ENCODE peak calls at places on chromosomes 4 and X, in ten cellular contexts. W is K562, D is fibroblast of lung, C is OCI-LY7, A is GM12878, R is hepatocyte, P is IMR-90, X is endothelial cell of umbilical vein, E is neural progenitor cell, Y is mesendoderm. H is an unnamed sample.

GRCh38 chrX:77894921-77895886 is at the start of gene MAGT1:
- DNase-seq in W (peak), D (peak), C (peak), A (peak), R (peak), P (peak), X (peak), E (peak), Y (peak), H (peak)

GRCh38 chr4:42610941-42611340 is 46.0 kb downstream of the ATP8A1 start:
- DNase-seq in W (no peak), D (no peak), C (no peak), A (no peak), R (no peak), P (no peak), X (no peak), E (no peak), Y (peak), H (no peak)

GRCh38 chr4:69524708-69525107 is 29.0 kb upstream of the UGT2B4 start:
- DNase-seq in W (no peak), D (peak), C (no peak), A (no peak), R (no peak), P (no peak), X (no peak), E (peak), Y (peak), H (peak)

GRCh38 chr4:138406881-138407280 is 164.7 kb upstream of the SLC7A11 start:
- DNase-seq in W (no peak), D (peak), C (no peak), A (no peak), R (no peak), P (peak), X (no peak), E (no peak), Y (no peak), H (peak)

GRCh38 chrX:74371823-74372222 is 49.5 kb upstream of the SLC16A2 start:
- DNase-seq in W (no peak), D (peak), C (no peak), A (no peak), R (no peak), P (no peak), X (no peak), E (no peak), Y (no peak), H (no peak)

GRCh38 chr4:56668267-56668666 is 12.8 kb downstream of the HOPX start:
- DNase-seq in W (no peak), D (no peak), C (peak), A (no peak), R (no peak), P (no peak), X (no peak), E (peak), Y (peak), H (no peak)

GRCh38 chr4:93317571-93317970 is 511.0 kb upstream of the ATOH1 start:
- DNase-seq in W (no peak), D (no peak), C (no peak), A (no peak), R (no peak), P (no peak), X (peak), E (no peak), Y (no peak), H (no peak)

GRCh38 chr4:128452415-128452814 is 164.8 kb upstream of the PGRMC2 start:
- DNase-seq in W (no peak), D (no peak), C (no peak), A (no peak), R (no peak), P (no peak), X (no peak), E (no peak), Y (no peak), H (no peak)

GRCh38 chr4:54626113-54626512 is 31.6 kb upstream of the KIT start:
- DNase-seq in W (no peak), D (no peak), C (no peak), A (no peak), R (no peak), P (no peak), X (no peak), E (no peak), Y (no peak), H (no peak)

GRCh38 chrX:103941201-103941975 is 21.0 kb upstream of the TMSB15B start:
- DNase-seq in W (peak), D (peak), C (peak), A (no peak), R (peak), P (peak), X (peak), E (peak), Y (peak), H (peak)

GRCh38 chrX:78513996-78514745 is 145.0 kb downstream of the RTL3 start:
- DNase-seq in W (no peak), D (peak), C (no peak), A (no peak), R (no peak), P (no peak), X (no peak), E (peak), Y (no peak), H (no peak)

GRCh38 chrX:153651540-153652079 is 4.6 kb downstream of the DUSP9 start:
- DNase-seq in W (no peak), D (no peak), C (peak), A (no peak), R (no peak), P (no peak), X (no peak), E (no peak), Y (peak), H (no peak)

GRCh38 chr4:109589119-109589518 is 29.1 kb downstream of the MCUB start:
- DNase-seq in W (no peak), D (no peak), C (peak), A (no peak), R (peak), P (peak), X (no peak), E (no peak), Y (peak), H (no peak)

GRCh38 chr4:54231419-54232150 is 2.5 kb downstream of the PDGFRA start:
- DNase-seq in W (no peak), D (peak), C (no peak), A (no peak), R (peak), P (peak), X (no peak), E (peak), Y (peak), H (peak)

GRCh38 chr4:40550900-40551546 is 78.6 kb downstream of the RBM47 start:
- DNase-seq in W (no peak), D (peak), C (peak), A (peak), R (peak), P (peak), X (peak), E (peak), Y (peak), H (peak)

GRCh38 chrX:39165185-39165584 is 363.9 kb downstream of the MID1IP1 start:
- DNase-seq in W (no peak), D (no peak), C (no peak), A (no peak), R (no peak), P (no peak), X (no peak), E (no peak), Y (no peak), H (no peak)

GRCh38 chr4:185033950-185034349 is 15.7 kb downstream of the HELT start:
- DNase-seq in W (no peak), D (no peak), C (no peak), A (peak), R (no peak), P (no peak), X (no peak), E (no peak), Y (no peak), H (no peak)

GRCh38 chr4:19486400-19486799 is 765.3 kb upstream of the SLIT2 start:
- DNase-seq in W (no peak), D (no peak), C (peak), A (no peak), R (no peak), P (no peak), X (peak), E (peak), Y (no peak), H (no peak)

GRCh38 chr4:21117771-21118170 is 417.5 kb downstream of the PACRGL start:
- DNase-seq in W (no peak), D (peak), C (no peak), A (no peak), R (no peak), P (no peak), X (no peak), E (no peak), Y (no peak), H (peak)

GRCh38 chr4:189200346-189200745 is 740.3 kb upstream of the FRG1 start:
- DNase-seq in W (no peak), D (no peak), C (no peak), A (no peak), R (no peak), P (no peak), X (no peak), E (no peak), Y (no peak), H (no peak)

GRCh38 chr4:3848323-3848722 is 82.1 kb downstream of the ADRA2C start:
- DNase-seq in W (no peak), D (no peak), C (no peak), A (no peak), R (no peak), P (no peak), X (no peak), E (no peak), Y (no peak), H (no peak)

GRCh38 chr4:159768011-159768410 is 665.1 kb downstream of the RAPGEF2 start:
- DNase-seq in W (no peak), D (peak), C (no peak), A (no peak), R (no peak), P (no peak), X (no peak), E (no peak), Y (no peak), H (peak)

GRCh38 chr4:64895031-64895430 is 485.8 kb upstream of the TECRL start:
- DNase-seq in W (no peak), D (no peak), C (no peak), A (no peak), R (no peak), P (no peak), X (no peak), E (no peak), Y (no peak), H (no peak)

GRCh38 chr4:147638365-147638764 is 21.2 kb downstream of the TMEM184C start:
- DNase-seq in W (no peak), D (no peak), C (no peak), A (no peak), R (no peak), P (no peak), X (no peak), E (no peak), Y (no peak), H (no peak)

GRCh38 chrX:41333744-41333993 is 293 bp upstream of the DDX3X start:
- DNase-seq in W (no peak), D (peak), C (peak), A (peak), R (peak), P (peak), X (no peak), E (peak), Y (peak), H (peak)

GRCh38 chr4:137530176-137530575 is 2.1 kb downstream of the PCDH18 start:
- DNase-seq in W (no peak), D (peak), C (no peak), A (no peak), R (no peak), P (peak), X (no peak), E (no peak), Y (no peak), H (peak)

GRCh38 chr4:73069338-73070071 is at the start of gene COX18:
- DNase-seq in W (peak), D (peak), C (peak), A (peak), R (peak), P (peak), X (peak), E (peak), Y (peak), H (peak)

GRCh38 chr4:145178740-145179139 is 1.6 kb downstream of the OTUD4 start:
- DNase-seq in W (no peak), D (no peak), C (peak), A (no peak), R (no peak), P (no peak), X (no peak), E (no peak), Y (no peak), H (peak)

GRCh38 chrX:53266175-53266574 is 15.2 kb downstream of the IQSEC2 start:
- DNase-seq in W (no peak), D (no peak), C (no peak), A (no peak), R (no peak), P (no peak), X (no peak), E (no peak), Y (no peak), H (no peak)

GRCh38 chr4:41645716-41646115 is 102.8 kb downstream of the PHOX2B start:
- DNase-seq in W (no peak), D (no peak), C (no peak), A (no peak), R (no peak), P (no peak), X (no peak), E (no peak), Y (no peak), H (no peak)

GRCh38 chr4:123856689-123857545 is 460.3 kb downstream of the SPRY1 start:
- DNase-seq in W (no peak), D (peak), C (no peak), A (no peak), R (peak), P (peak), X (peak), E (peak), Y (peak), H (peak)

GRCh38 chrX:107448625-107449468 is 605 bp upstream of the FRMPD3 start:
- DNase-seq in W (no peak), D (peak), C (peak), A (no peak), R (peak), P (no peak), X (no peak), E (peak), Y (peak), H (no peak)

GRCh38 chr4:173247316-173247715 is 78.7 kb downstream of the GALNT7 start:
- DNase-seq in W (no peak), D (no peak), C (no peak), A (no peak), R (no peak), P (no peak), X (no peak), E (no peak), Y (no peak), H (no peak)
- H3K27ac ChIP-seq in W (no peak), D (no peak), C (peak), A (no peak), R (no peak), P (no peak), X (no peak), E (no peak), Y (no peak), H (no peak)

GRCh38 chr4:86608757-86609375 is 14.8 kb downstream of the PTPN13 start:
- DNase-seq in W (no peak), D (no peak), C (no peak), A (no peak), R (no peak), P (peak), X (no peak), E (no peak), Y (no peak), H (no peak)

GRCh38 chr4:86600007-86600653 is 6.0 kb downstream of the PTPN13 start:
- DNase-seq in W (no peak), D (no peak), C (no peak), A (no peak), R (no peak), P (no peak), X (no peak), E (no peak), Y (no peak), H (no peak)

GRCh38 chr4:86606809-86607208 is 12.7 kb downstream of the PTPN13 start:
- DNase-seq in W (no peak), D (no peak), C (no peak), A (no peak), R (no peak), P (no peak), X (no peak), E (no peak), Y (no peak), H (no peak)

GRCh38 chr4:86603486-86603885 is 9.4 kb downstream of the PTPN13 start:
- DNase-seq in W (no peak), D (no peak), C (no peak), A (no peak), R (no peak), P (no peak), X (no peak), E (no peak), Y (no peak), H (no peak)
- H3K4me2 ChIP-seq in W (no peak), D (no peak), C (no peak), A (no peak), R (no peak), P (no peak), X (no peak), E (no peak), Y (no peak), H (no peak)

GRCh38 chrX:117972681-117973080 is 143.9 kb downstream of the KLHL13 start:
- DNase-seq in W (no peak), D (peak), C (no peak), A (no peak), R (no peak), P (peak), X (peak), E (no peak), Y (peak), H (no peak)
- H3K27ac ChIP-seq in W (no peak), D (peak), C (no peak), A (no peak), R (no peak), P (no peak), X (no peak), E (no peak), Y (no peak), H (no peak)

GRCh38 chr4:139419388-139419914 is 34.5 kb upstream of the RAB33B start:
- DNase-seq in W (no peak), D (peak), C (peak), A (no peak), R (peak), P (peak), X (peak), E (no peak), Y (no peak), H (peak)
- H3K4me2 ChIP-seq in W (no peak), D (no peak), C (no peak), A (no peak), R (no peak), P (peak), X (peak), E (no peak), Y (no peak), H (peak)

GRCh38 chr4:1970926-1971325 is 37.8 kb downstream of the NELFA start:
- DNase-seq in W (no peak), D (no peak), C (no peak), A (no peak), R (no peak), P (no peak), X (no peak), E (no peak), Y (no peak), H (no peak)

GRCh38 chr4:1971456-1972200 is 37.1 kb downstream of the NELFA start:
- DNase-seq in W (no peak), D (no peak), C (no peak), A (no peak), R (no peak), P (no peak), X (no peak), E (no peak), Y (no peak), H (no peak)

GRCh38 chr4:1973218-1973617 is 35.6 kb downstream of the NELFA start:
- DNase-seq in W (no peak), D (no peak), C (no peak), A (no peak), R (no peak), P (no peak), X (no peak), E (no peak), Y (no peak), H (no peak)

GRCh38 chr4:1973661-1974060 is 35.1 kb downstream of the NELFA start:
- DNase-seq in W (no peak), D (no peak), C (no peak), A (no peak), R (no peak), P (no peak), X (no peak), E (no peak), Y (no peak), H (no peak)

GRCh38 chr4:1972414-1972813 is 36.4 kb downstream of the NELFA start:
- DNase-seq in W (no peak), D (no peak), C (no peak), A (no peak), R (no peak), P (no peak), X (no peak), E (no peak), Y (no peak), H (no peak)
- H3K27ac ChIP-seq in W (no peak), D (no peak), C (no peak), A (no peak), R (no peak), P (no peak), X (no peak), E (no peak), Y (no peak), H (no peak)

GRCh38 chr4:169630069-169630468 is 9.7 kb downstream of the CLCN3 start:
- DNase-seq in W (no peak), D (no peak), C (no peak), A (no peak), R (no peak), P (no peak), X (no peak), E (no peak), Y (no peak), H (no peak)

GRCh38 chr4:169640261-169640880 is 20.0 kb downstream of the CLCN3 start:
- DNase-seq in W (no peak), D (peak), C (no peak), A (no peak), R (no peak), P (peak), X (no peak), E (no peak), Y (no peak), H (peak)

DNA sequence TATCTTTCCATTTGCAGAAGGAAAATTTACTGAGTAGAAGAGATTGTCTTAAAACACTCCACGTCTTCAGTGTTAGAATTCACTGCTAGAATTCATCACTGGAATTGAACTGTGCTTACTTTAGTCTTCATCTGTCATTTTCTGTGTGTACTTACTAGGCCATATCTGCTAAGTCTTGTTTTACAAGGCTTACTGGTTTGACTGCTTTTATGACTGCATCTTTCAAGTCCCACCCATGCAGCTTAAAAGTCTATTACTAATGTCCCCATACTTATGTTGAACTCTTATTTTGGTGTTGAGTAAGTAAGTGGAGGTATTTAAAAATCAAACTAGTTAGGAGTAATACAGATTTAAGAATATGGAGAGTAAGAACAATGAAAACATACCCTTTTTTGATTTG is 14.6 kb downstream of the CLCN3 start:
- DNase-seq in W (no peak), D (no peak), C (no peak), A (no peak), R (peak), P (no peak), X (no peak), E (no peak), Y (no peak), H (no peak)
- H3K4me2 ChIP-seq in W (no peak), D (no peak), C (no peak), A (no peak), R (peak), P (no peak), X (no peak), E (no peak), Y (no peak), H (no peak)

DNA sequence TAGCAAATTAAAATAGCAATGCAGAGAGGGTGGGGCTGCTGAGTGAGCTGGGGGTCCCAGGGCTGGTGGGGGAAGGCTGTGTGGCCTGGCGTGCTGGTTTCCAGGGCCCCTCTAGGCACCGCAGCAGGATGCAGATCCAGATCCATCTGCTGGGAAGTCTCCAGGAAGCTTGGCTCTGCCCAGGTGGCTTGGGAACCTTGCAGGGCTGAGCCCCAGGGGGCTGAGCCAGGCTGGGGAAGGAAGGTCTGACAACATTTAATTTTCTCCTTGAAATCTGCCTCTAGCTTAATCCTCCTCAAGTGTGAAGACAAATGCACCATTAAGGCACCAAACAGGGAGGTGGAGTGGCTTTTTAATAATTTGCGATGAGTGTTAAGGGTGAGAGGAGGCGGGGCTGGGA is 31.7 kb downstream of the SORCS2 start:
- DNase-seq in W (no peak), D (no peak), C (no peak), A (no peak), R (no peak), P (no peak), X (no peak), E (no peak), Y (no peak), H (no peak)
- H3K27ac ChIP-seq in W (no peak), D (no peak), C (no peak), A (no peak), R (no peak), P (no peak), X (no peak), E (no peak), Y (no peak), H (no peak)

H was measured in astrocyte.